ENCODE peak calls at places on chromosomes 3 and 15, in four cellular contexts. One of them, this sample, is unnamed.

GRCh38 chr3:185405243-185405642 is 42.3 kb downstream of the MAP3K13 start:
- DNase-seq in G401: no peak
- DNase-seq in stimulated activated CD4-positive, alpha-beta T cell treated with anti-CD3 and anti-CD28 coated beads, Interleukin-2, amount 100 ng/mL, for 48 hours: no peak
- DNase-seq in anterior cingulate cortex: no peak
- DNase-seq in this sample: no peak

GRCh38 chr3:190718097-190718496 is 144.4 kb downstream of the GMNC start:
- DNase-seq in G401: no peak
- DNase-seq in stimulated activated CD4-positive, alpha-beta T cell treated with anti-CD3 and anti-CD28 coated beads, Interleukin-2, amount 100 ng/mL, for 48 hours: no peak
- DNase-seq in anterior cingulate cortex: no peak
- DNase-seq in this sample: no peak

GRCh38 chr15:51079226-51079625 is 15.5 kb downstream of the TNFAIP8L3 start:
- DNase-seq in G401: no peak
- DNase-seq in stimulated activated CD4-positive, alpha-beta T cell treated with anti-CD3 and anti-CD28 coated beads, Interleukin-2, amount 100 ng/mL, for 48 hours: no peak
- DNase-seq in anterior cingulate cortex: no peak
- DNase-seq in this sample: no peak

GRCh38 chr3:38122712-38123290 is 14.1 kb downstream of the ACAA1 start:
- DNase-seq in G401: no peak
- DNase-seq in stimulated activated CD4-positive, alpha-beta T cell treated with anti-CD3 and anti-CD28 coated beads, Interleukin-2, amount 100 ng/mL, for 48 hours: no peak
- DNase-seq in anterior cingulate cortex: no peak
- DNase-seq in this sample: no peak

GRCh38 chr3:70984756-70985155 is 598.8 kb downstream of the FOXP1 start:
- DNase-seq in G401: no peak
- DNase-seq in stimulated activated CD4-positive, alpha-beta T cell treated with anti-CD3 and anti-CD28 coated beads, Interleukin-2, amount 100 ng/mL, for 48 hours: no peak
- DNase-seq in anterior cingulate cortex: no peak
- DNase-seq in this sample: no peak

GRCh38 chr3:15797600-15798303 is at the start of gene ANKRD28:
- DNase-seq in G401: peak; percentile 87
- DNase-seq in stimulated activated CD4-positive, alpha-beta T cell treated with anti-CD3 and anti-CD28 coated beads, Interleukin-2, amount 100 ng/mL, for 48 hours: no peak
- DNase-seq in anterior cingulate cortex: peak; percentile 40
- DNase-seq in this sample: no peak

GRCh38 chr3:158168996-158169573 is 59.2 kb downstream of the RSRC1 start:
- DNase-seq in G401: peak; percentile 8
- DNase-seq in stimulated activated CD4-positive, alpha-beta T cell treated with anti-CD3 and anti-CD28 coated beads, Interleukin-2, amount 100 ng/mL, for 48 hours: no peak
- DNase-seq in anterior cingulate cortex: no peak
- DNase-seq in this sample: no peak

GRCh38 chr3:101635954-101636798 is 40.8 kb downstream of the ZBTB11 start:
- DNase-seq in G401: peak; percentile 12
- DNase-seq in stimulated activated CD4-positive, alpha-beta T cell treated with anti-CD3 and anti-CD28 coated beads, Interleukin-2, amount 100 ng/mL, for 48 hours: peak; percentile 73
- DNase-seq in anterior cingulate cortex: peak; percentile 10
- DNase-seq in this sample: no peak

GRCh38 chr3:123295901-123296250 is 94.1 kb downstream of the SEC22A start:
- DNase-seq in G401: no peak
- DNase-seq in stimulated activated CD4-positive, alpha-beta T cell treated with anti-CD3 and anti-CD28 coated beads, Interleukin-2, amount 100 ng/mL, for 48 hours: no peak
- DNase-seq in anterior cingulate cortex: no peak
- DNase-seq in this sample: no peak

GRCh38 chr3:112391648-112392047 is 58.7 kb downstream of the CD200 start:
- DNase-seq in G401: no peak
- DNase-seq in stimulated activated CD4-positive, alpha-beta T cell treated with anti-CD3 and anti-CD28 coated beads, Interleukin-2, amount 100 ng/mL, for 48 hours: no peak
- DNase-seq in anterior cingulate cortex: peak; percentile 58
- DNase-seq in this sample: no peak

GRCh38 chr3:62875103-62876002 is at the start of gene CADPS:
- DNase-seq in G401: peak; percentile 91
- DNase-seq in stimulated activated CD4-positive, alpha-beta T cell treated with anti-CD3 and anti-CD28 coated beads, Interleukin-2, amount 100 ng/mL, for 48 hours: no peak
- DNase-seq in anterior cingulate cortex: peak; percentile 55
- DNase-seq in this sample: no peak

GRCh38 chr3:14137445-14137844 is 12.6 kb downstream of the TMEM43 start:
- DNase-seq in G401: no peak
- DNase-seq in stimulated activated CD4-positive, alpha-beta T cell treated with anti-CD3 and anti-CD28 coated beads, Interleukin-2, amount 100 ng/mL, for 48 hours: no peak
- DNase-seq in anterior cingulate cortex: no peak
- DNase-seq in this sample: no peak

GRCh38 chr3:131036986-131037385 is 10.3 kb downstream of the NEK11 start:
- DNase-seq in G401: no peak
- DNase-seq in stimulated activated CD4-positive, alpha-beta T cell treated with anti-CD3 and anti-CD28 coated beads, Interleukin-2, amount 100 ng/mL, for 48 hours: no peak
- DNase-seq in anterior cingulate cortex: no peak
- DNase-seq in this sample: no peak

GRCh38 chr3:133488785-133489367 is 84.6 kb upstream of the CDV3 start:
- DNase-seq in G401: no peak
- DNase-seq in stimulated activated CD4-positive, alpha-beta T cell treated with anti-CD3 and anti-CD28 coated beads, Interleukin-2, amount 100 ng/mL, for 48 hours: no peak
- DNase-seq in anterior cingulate cortex: no peak
- DNase-seq in this sample: peak; percentile 3

GRCh38 chr3:66272016-66272415 is 51.2 kb downstream of the SLC25A26 start:
- DNase-seq in G401: no peak
- DNase-seq in stimulated activated CD4-positive, alpha-beta T cell treated with anti-CD3 and anti-CD28 coated beads, Interleukin-2, amount 100 ng/mL, for 48 hours: no peak
- DNase-seq in anterior cingulate cortex: no peak
- DNase-seq in this sample: no peak

GRCh38 chr15:63226966-63227401 is 37.6 kb downstream of the RAB8B start:
- DNase-seq in G401: no peak
- DNase-seq in stimulated activated CD4-positive, alpha-beta T cell treated with anti-CD3 and anti-CD28 coated beads, Interleukin-2, amount 100 ng/mL, for 48 hours: no peak
- DNase-seq in anterior cingulate cortex: no peak
- DNase-seq in this sample: no peak

GRCh38 chr15:73573572-73573971 is 59.6 kb downstream of the NPTN start:
- DNase-seq in G401: no peak
- DNase-seq in stimulated activated CD4-positive, alpha-beta T cell treated with anti-CD3 and anti-CD28 coated beads, Interleukin-2, amount 100 ng/mL, for 48 hours: no peak
- DNase-seq in anterior cingulate cortex: no peak
- DNase-seq in this sample: no peak

GRCh38 chr3:122415104-122415744 is 638 bp downstream of the WDR5B start:
- DNase-seq in G401: peak; percentile 62
- DNase-seq in stimulated activated CD4-positive, alpha-beta T cell treated with anti-CD3 and anti-CD28 coated beads, Interleukin-2, amount 100 ng/mL, for 48 hours: peak; percentile 31
- DNase-seq in anterior cingulate cortex: no peak
- DNase-seq in this sample: no peak

GRCh38 chr3:79729096-79729495 is 38.7 kb downstream of the ROBO1 start:
- DNase-seq in G401: peak; percentile 16
- DNase-seq in stimulated activated CD4-positive, alpha-beta T cell treated with anti-CD3 and anti-CD28 coated beads, Interleukin-2, amount 100 ng/mL, for 48 hours: no peak
- DNase-seq in anterior cingulate cortex: peak; percentile 0
- DNase-seq in this sample: no peak

GRCh38 chr3:38617137-38617536 is 32.4 kb downstream of the SCN5A start:
- DNase-seq in G401: no peak
- DNase-seq in stimulated activated CD4-positive, alpha-beta T cell treated with anti-CD3 and anti-CD28 coated beads, Interleukin-2, amount 100 ng/mL, for 48 hours: no peak
- DNase-seq in anterior cingulate cortex: no peak
- DNase-seq in this sample: no peak

GRCh38 chr15:88274534-88275460 is 18.3 kb upstream of the NTRK3 start:
- DNase-seq in G401: peak; percentile 85
- DNase-seq in stimulated activated CD4-positive, alpha-beta T cell treated with anti-CD3 and anti-CD28 coated beads, Interleukin-2, amount 100 ng/mL, for 48 hours: peak; percentile 67
- DNase-seq in anterior cingulate cortex: peak; percentile 61
- DNase-seq in this sample: peak; percentile 7

GRCh38 chr3:184755315-184755731 is 43.5 kb upstream of the MAGEF1 start:
- DNase-seq in G401: no peak
- DNase-seq in stimulated activated CD4-positive, alpha-beta T cell treated with anti-CD3 and anti-CD28 coated beads, Interleukin-2, amount 100 ng/mL, for 48 hours: no peak
- DNase-seq in anterior cingulate cortex: no peak
- DNase-seq in this sample: no peak

GRCh38 chr3:11583638-11584046 is 60.1 kb downstream of the VGLL4 start:
- DNase-seq in G401: no peak
- DNase-seq in stimulated activated CD4-positive, alpha-beta T cell treated with anti-CD3 and anti-CD28 coated beads, Interleukin-2, amount 100 ng/mL, for 48 hours: no peak
- DNase-seq in anterior cingulate cortex: no peak
- DNase-seq in this sample: no peak

GRCh38 chr15:70853855-70854668 is at the start of gene LARP6:
- DNase-seq in G401: peak; percentile 38
- DNase-seq in stimulated activated CD4-positive, alpha-beta T cell treated with anti-CD3 and anti-CD28 coated beads, Interleukin-2, amount 100 ng/mL, for 48 hours: no peak
- DNase-seq in anterior cingulate cortex: peak; percentile 71
- DNase-seq in this sample: no peak

GRCh38 chr15:49380912-49381311 is 42.1 kb upstream of the FGF7 start:
- DNase-seq in G401: no peak
- DNase-seq in stimulated activated CD4-positive, alpha-beta T cell treated with anti-CD3 and anti-CD28 coated beads, Interleukin-2, amount 100 ng/mL, for 48 hours: no peak
- DNase-seq in anterior cingulate cortex: no peak
- DNase-seq in this sample: no peak

GRCh38 chr15:77738441-77739437 is 106.0 kb upstream of the LINGO1 start:
- DNase-seq in G401: peak; percentile 68
- DNase-seq in stimulated activated CD4-positive, alpha-beta T cell treated with anti-CD3 and anti-CD28 coated beads, Interleukin-2, amount 100 ng/mL, for 48 hours: no peak
- DNase-seq in anterior cingulate cortex: peak; percentile 8
- DNase-seq in this sample: no peak

GRCh38 chr15:69129026-69129385 is 31.4 kb upstream of the GLCE start:
- DNase-seq in G401: peak; percentile 63
- DNase-seq in stimulated activated CD4-positive, alpha-beta T cell treated with anti-CD3 and anti-CD28 coated beads, Interleukin-2, amount 100 ng/mL, for 48 hours: no peak
- DNase-seq in anterior cingulate cortex: peak; percentile 24
- DNase-seq in this sample: no peak

GRCh38 chr3:14902719-14903118 is 44.7 kb upstream of the NR2C2 start:
- DNase-seq in G401: peak; percentile 19
- DNase-seq in stimulated activated CD4-positive, alpha-beta T cell treated with anti-CD3 and anti-CD28 coated beads, Interleukin-2, amount 100 ng/mL, for 48 hours: no peak
- DNase-seq in anterior cingulate cortex: no peak
- DNase-seq in this sample: no peak